ENCODE peak calls at places on chromosomes 1 and 21, in six cellular contexts. F is SK-N-SH, B is H1, P is GM12878, U is K562, I is HepG2. Y is an unnamed sample.

GRCh38 chr1:22154626-22155025 is 11.7 kb upstream of the WNT4 start:
- DNase-seq in I (no peak), B (no peak), F (peak; percentile 57), U (no peak), P (no peak), Y (no peak)

GRCh38 chr1:41240806-41241747 is 1.0 kb downstream of the SCMH1 start:
- DNase-seq in B (no peak), F (peak; percentile 81), P (no peak), U (peak; percentile 60), I (peak; percentile 37), Y (peak; percentile 46)

GRCh38 chr1:5513891-5514515 is 478.2 kb downstream of the NPHP4 start:
- DNase-seq in I (no peak), B (no peak), U (no peak), F (no peak), P (no peak), Y (no peak)

GRCh38 chr1:186512698-186513457 is 52.0 kb upstream of the PDC start:
- DNase-seq in F (no peak), I (no peak), U (no peak), B (no peak), P (no peak), Y (no peak)

GRCh38 chr1:107525146-107525545 is 384.3 kb downstream of the NTNG1 start:
- DNase-seq in P (no peak), B (no peak), U (no peak), I (peak; percentile 36), F (no peak), Y (no peak)

GRCh38 chr21:41397416-41397815 is 28.6 kb upstream of the MX1 start:
- DNase-seq in F (no peak), I (no peak), P (no peak), B (no peak), U (no peak), Y (no peak)

GRCh38 chr1:113557176-113557575 is 166.9 kb downstream of the MAGI3 start:
- DNase-seq in I (no peak), P (no peak), U (no peak), B (no peak), F (no peak), Y (no peak)

GRCh38 chr1:228136908-228137307 is 3.2 kb upstream of the GUK1 start:
- DNase-seq in U (no peak), P (no peak), B (no peak), F (no peak), I (no peak), Y (no peak)

GRCh38 chr1:50491142-50491541 is 67.9 kb upstream of the DMRTA2 start:
- DNase-seq in U (no peak), I (no peak), F (no peak), P (no peak), B (no peak), Y (no peak)

GRCh38 chr1:210586785-210587184 is 258.1 kb downstream of the HHAT start:
- DNase-seq in F (no peak), B (no peak), U (no peak), P (no peak), I (no peak), Y (no peak)

DNA sequence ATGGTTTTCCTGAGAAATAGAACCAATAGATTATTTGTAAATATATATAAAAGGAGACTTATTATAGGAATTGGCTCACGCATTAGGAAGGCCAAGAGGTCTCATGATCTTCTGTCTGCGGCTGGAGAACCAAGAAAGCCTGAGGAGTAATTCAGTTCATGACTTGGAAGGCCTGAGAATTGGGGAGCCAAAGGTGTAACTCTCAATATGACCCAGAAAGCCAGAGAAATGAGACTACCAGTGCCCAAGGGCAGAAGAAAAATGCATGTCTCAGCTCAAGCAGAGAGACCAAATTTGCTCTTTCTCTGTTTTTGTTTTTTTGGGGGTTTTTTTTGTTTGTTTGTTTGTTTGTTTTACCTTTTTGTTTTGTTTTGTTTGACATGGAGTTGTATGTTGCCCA is 19.5 kb downstream of the SLAMF7 start:
- DNase-seq in F (no peak), P (no peak), I (no peak), B (no peak), U (no peak), Y (no peak)
- TF ChIP-seq JUND in F (no peak), P (no peak), I (no peak), B (no peak), U (no peak), Y (no peak)

DNA sequence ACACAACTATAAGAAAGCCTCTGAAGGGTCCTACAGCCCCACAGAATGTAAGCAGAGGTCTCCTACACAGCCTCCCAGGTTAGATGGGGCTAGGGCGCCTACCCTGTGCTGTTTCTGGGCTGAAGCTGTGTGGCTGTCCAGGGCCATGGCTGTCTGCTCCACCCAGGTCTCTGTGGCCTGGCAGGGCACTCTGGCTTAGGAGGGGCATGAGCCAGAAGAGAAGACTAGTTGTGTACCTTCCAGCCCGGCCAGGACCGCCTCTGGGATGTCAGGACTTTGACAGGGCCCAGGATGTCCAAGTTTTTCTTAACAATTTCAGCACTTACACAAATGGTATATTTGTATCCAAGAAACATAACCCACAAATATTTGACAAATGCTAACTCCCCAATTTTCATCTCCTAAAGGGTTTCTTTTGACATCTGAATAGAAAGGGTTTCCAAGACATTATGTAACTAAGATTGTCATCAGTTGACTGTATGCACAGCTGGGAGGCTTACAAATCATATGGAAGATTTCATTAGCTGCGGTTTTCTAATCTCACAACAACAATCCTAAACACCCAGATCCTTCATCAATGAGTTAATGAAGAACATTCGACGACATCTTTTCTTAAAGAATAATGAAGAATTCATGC is 80.5 kb downstream of the HSF2BP start:
- DNase-seq in I (no peak), P (no peak), U (no peak), B (no peak), F (no peak), Y (peak; percentile 82)
- TF ChIP-seq JUND in I (no peak), P (no peak), U (no peak), B (no peak), F (no peak), Y (peak; percentile 52)

GRCh38 chr1:33626801-33627200 is 154.4 kb downstream of the ZSCAN20 start:
- DNase-seq in P (no peak), F (no peak), B (no peak), U (no peak), I (no peak), Y (no peak)
- TF ChIP-seq JUND in P (no peak), F (no peak), B (no peak), U (no peak), I (no peak), Y (no peak)

GRCh38 chr1:205387845-205388244 is 31.1 kb upstream of the KLHDC8A start:
- DNase-seq in I (no peak), B (no peak), U (no peak), F (no peak), P (no peak), Y (no peak)

GRCh38 chr1:205392650-205393049 is 29.2 kb downstream of the LEMD1 start:
- DNase-seq in P (no peak), I (no peak), B (no peak), F (no peak), U (no peak), Y (no peak)

GRCh38 chr1:205396972-205397616 is 24.8 kb downstream of the LEMD1 start:
- DNase-seq in B (no peak), F (peak; percentile 75), P (peak; percentile 8), I (peak; percentile 64), U (peak; percentile 71), Y (peak; percentile 81)

GRCh38 chr1:205395616-205396015 is 26.2 kb downstream of the LEMD1 start:
- DNase-seq in U (no peak), B (no peak), P (no peak), F (no peak), I (no peak), Y (no peak)

DNA sequence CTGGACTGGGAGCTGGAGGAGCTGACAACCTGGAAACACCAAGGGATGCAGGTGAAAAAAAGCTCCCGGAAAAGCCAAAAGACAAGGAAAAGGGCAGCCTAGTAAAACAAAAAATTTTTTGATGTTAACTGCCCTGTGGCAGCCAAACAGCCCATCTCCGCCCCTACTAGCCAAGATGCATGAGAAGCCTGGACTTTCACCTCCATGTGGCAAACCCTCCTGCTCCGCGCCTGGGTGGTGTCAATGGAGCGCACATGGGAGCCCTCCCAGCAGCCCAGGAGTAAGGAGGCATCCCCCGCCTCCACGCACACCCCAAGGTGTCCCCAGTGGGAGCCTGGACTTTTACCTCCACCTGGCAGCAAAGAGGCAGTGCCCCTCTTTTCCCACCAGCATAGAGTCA is 30.5 kb downstream of the LEMD1 start:
- DNase-seq in U (no peak), I (peak; percentile 7), B (no peak), F (no peak), P (no peak), Y (no peak)
- TF ChIP-seq JUND in U (no peak), I (no peak), B (no peak), F (no peak), P (no peak), Y (no peak)

GRCh38 chr1:81505831-81506230 is 294.9 kb upstream of the ADGRL2 start:
- DNase-seq in P (peak; percentile 59), F (no peak), U (no peak), B (no peak), I (no peak), Y (no peak)
- TF ChIP-seq JUND in P (no peak), F (no peak), U (no peak), B (no peak), I (no peak), Y (no peak)

GRCh38 chr1:206738370-206739366 is 31.9 kb upstream of the IL19 start:
- DNase-seq in F (no peak), I (peak; percentile 17), U (peak; percentile 60), P (no peak), B (no peak), Y (peak; percentile 67)

GRCh38 chr1:206737729-206738222 is 32.8 kb upstream of the IL19 start:
- DNase-seq in F (no peak), P (no peak), I (no peak), U (peak; percentile 31), B (no peak), Y (no peak)

GRCh38 chr1:206741142-206741701 is 29.4 kb upstream of the IL19 start:
- DNase-seq in F (no peak), I (no peak), B (no peak), U (no peak), P (no peak), Y (no peak)

GRCh38 chr1:206736878-206737728 is 33.5 kb upstream of the IL19 start:
- DNase-seq in B (no peak), U (no peak), F (no peak), P (no peak), I (no peak), Y (no peak)

DNA sequence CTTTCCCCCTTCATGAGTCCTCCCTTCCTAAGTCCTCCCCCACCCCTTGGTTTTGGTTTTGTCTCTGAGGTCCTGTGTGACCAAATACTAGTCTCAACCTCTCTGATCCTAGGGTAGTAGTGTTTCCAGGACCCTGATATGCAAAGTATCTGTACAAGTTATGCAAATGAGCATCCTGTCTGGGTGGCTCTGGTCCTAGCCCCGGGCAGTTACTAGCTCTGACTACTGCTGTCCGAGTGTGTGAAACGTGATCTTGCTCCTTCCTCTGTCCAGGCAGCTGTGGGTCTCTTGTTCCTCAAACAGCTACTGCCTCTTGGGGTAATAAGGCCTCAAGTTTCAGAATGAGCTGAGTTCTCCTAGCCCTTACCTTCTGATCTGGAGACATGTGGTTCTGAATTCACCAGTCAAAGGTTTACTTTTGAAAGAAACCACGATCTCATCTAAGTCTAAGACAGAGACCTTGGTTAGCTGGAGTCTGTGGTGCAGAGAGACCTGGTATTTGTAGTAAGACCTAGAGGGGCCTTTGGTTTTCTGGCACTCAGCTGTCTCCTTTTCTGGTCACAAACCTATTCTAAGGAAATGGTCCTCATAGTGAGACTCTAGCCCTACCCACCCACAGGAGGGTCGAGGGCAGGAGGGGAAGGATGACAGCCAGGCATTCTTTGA is 31.0 kb upstream of the IL19 start:
- DNase-seq in F (no peak), B (no peak), I (no peak), U (no peak), P (peak; percentile 99), Y (no peak)
- TF ChIP-seq JUND in F (no peak), B (no peak), I (no peak), U (no peak), P (no peak), Y (no peak)

Y was measured in T47D.